ENCODE peak calls at places on chromosomes 1 and 21, in ten cellular contexts. Y, L, U, C, W, H, D, Z, B and V are unnamed samples.
A peak's percentile ranks its signal among the peaks of the same experiment; 100 is the strongest.

GRCh38 chr21:34845521-34846213 is 176.9 kb downstream of the CLIC6 start:
- DNase-seq in Y (peak; percentile 84), D (peak; percentile 95), B (no peak), W (peak; percentile 95), Z (peak; percentile 61), L (peak; percentile 90), H (peak; percentile 75), U (peak; percentile 95), C (peak; percentile 36), V (peak; percentile 16)

GRCh38 chr1:112618114-112618720 is 724 bp downstream of the ST7L start:
- DNase-seq in B (no peak), L (peak; percentile 44), U (peak; percentile 35), Y (peak; percentile 53), W (peak; percentile 42), Z (peak; percentile 17), C (peak; percentile 64), D (no peak), H (no peak), V (peak; percentile 62)

GRCh38 chr1:109776206-109776835 is 12.6 kb upstream of the EPS8L3 start:
- DNase-seq in W (no peak), L (no peak), U (no peak), Y (no peak), Z (no peak), B (no peak), H (no peak), C (no peak), D (no peak), V (no peak)

GRCh38 chr1:121418369-121419049 is 233.7 kb downstream of the SRGAP2C start:
- DNase-seq in B (peak; percentile 58), L (no peak), D (no peak), C (no peak), Z (no peak), Y (no peak), U (peak; percentile 33), W (no peak), H (no peak), V (no peak)

GRCh38 chr21:36015096-36015495 is 45.2 kb downstream of the SETD4 start:
- DNase-seq in Y (peak; percentile 64), C (no peak), B (no peak), U (no peak), W (no peak), Z (no peak), L (no peak), D (no peak), H (no peak), V (no peak)

GRCh38 chr1:17795081-17795809 is 40.1 kb downstream of the ACTL8 start:
- DNase-seq in H (no peak), L (no peak), D (no peak), C (no peak), U (no peak), Y (no peak), B (no peak), W (no peak), Z (peak; percentile 29), V (peak; percentile 46)

GRCh38 chr1:204072951-204073836 is at the start of gene SOX13:
- DNase-seq in D (peak; percentile 89), C (peak; percentile 93), W (peak; percentile 88), L (peak; percentile 85), Z (peak; percentile 93), H (peak; percentile 79), B (peak; percentile 94), U (peak; percentile 89), Y (peak; percentile 94), V (no peak)

GRCh38 chr1:114088392-114089299 is 65.0 kb downstream of the SYT6 start:
- DNase-seq in U (peak; percentile 19), C (no peak), Z (no peak), Y (no peak), W (no peak), L (no peak), B (peak; percentile 60), D (peak; percentile 51), H (no peak), V (no peak)

GRCh38 chr1:217228689-217229088 is 402.2 kb downstream of the GPATCH2 start:
- DNase-seq in C (no peak), U (no peak), B (no peak), W (no peak), D (no peak), Y (no peak), L (no peak), Z (no peak), H (no peak), V (no peak)

GRCh38 chr1:228392111-228392936 is 14.3 kb downstream of the TRIM11 start:
- DNase-seq in L (peak; percentile 30), W (peak; percentile 32), H (no peak), D (no peak), Y (peak; percentile 30), Z (no peak), B (no peak), U (no peak), C (peak; percentile 44), V (no peak)

GRCh38 chr1:197660389-197660788 is 114.9 kb downstream of the DENND1B start:
- DNase-seq in B (no peak), U (no peak), W (peak; percentile 51), L (no peak), D (no peak), H (no peak), Y (peak; percentile 16), C (no peak), Z (no peak), V (no peak)

GRCh38 chr1:31663622-31664452 is 19.2 kb upstream of the PEF1 start:
- DNase-seq in B (peak; percentile 82), D (peak; percentile 72), Z (peak; percentile 70), L (peak; percentile 22), U (no peak), Y (peak; percentile 65), H (peak; percentile 13), W (no peak), C (peak; percentile 59), V (peak; percentile 60)

GRCh38 chr21:14881863-14882262 is 182.9 kb downstream of the NRIP1 start:
- DNase-seq in Z (no peak), B (no peak), H (no peak), W (no peak), D (no peak), L (no peak), Y (no peak), C (no peak), U (no peak), V (no peak)

GRCh38 chr1:230139741-230140140 is 72.7 kb downstream of the GALNT2 start:
- DNase-seq in U (no peak), W (no peak), H (no peak), D (peak; percentile 32), Y (no peak), B (no peak), Z (no peak), C (peak; percentile 29), L (peak; percentile 36), V (no peak)

GRCh38 chr1:52579415-52579814 is 22.8 kb upstream of the GPX7 start:
- DNase-seq in Y (no peak), Z (no peak), C (no peak), H (no peak), W (peak; percentile 34), L (peak; percentile 21), D (no peak), U (peak; percentile 30), B (no peak), V (no peak)

GRCh38 chr1:172069535-172069934 is 228.2 kb downstream of the DNM3 start:
- DNase-seq in Y (peak; percentile 35), D (no peak), W (peak; percentile 8), B (no peak), L (peak; percentile 24), Z (no peak), H (no peak), C (no peak), U (no peak), V (no peak)
- H2AFZ ChIP-seq in Y (peak overlapping the region; percentile 32), D (no peak overlapping the region), W (no peak overlapping the region), B (no peak overlapping the region), L (no peak overlapping the region), Z (no peak overlapping the region), H (no peak overlapping the region), C (no peak overlapping the region), U (no peak overlapping the region), V (no peak overlapping the region)

GRCh38 chr1:69523032-69523431 is 44.7 kb upstream of the LRRC7 start:
- DNase-seq in L (peak; percentile 87), U (peak; percentile 86), Z (peak; percentile 12), Y (peak; percentile 90), B (no peak), H (no peak), D (peak; percentile 15), C (peak; percentile 90), W (peak; percentile 93), V (no peak)
- H2AFZ ChIP-seq in L (no peak overlapping the region), U (no peak overlapping the region), Z (no peak overlapping the region), Y (no peak overlapping the region), B (peak overlapping the region; percentile 76), H (no peak overlapping the region), D (no peak overlapping the region), C (no peak overlapping the region), W (no peak overlapping the region), V (no peak overlapping the region)

GRCh38 chr1:119811428-119811827 is at the start of gene REG4:
- DNase-seq in H (no peak), U (no peak), Y (no peak), D (no peak), Z (no peak), W (no peak), C (no peak), L (no peak), B (no peak), V (no peak)

GRCh38 chr1:119806489-119806888 is 4.8 kb downstream of the REG4 start:
- DNase-seq in L (no peak), Z (no peak), H (no peak), D (no peak), B (no peak), W (no peak), U (no peak), Y (no peak), C (no peak), V (no peak)

GRCh38 chr1:119808972-119809550 is 2.2 kb downstream of the REG4 start:
- DNase-seq in C (peak; percentile 63), U (peak; percentile 54), L (peak; percentile 69), B (peak; percentile 80), Y (peak; percentile 71), H (peak; percentile 64), D (peak; percentile 78), W (peak; percentile 57), Z (peak; percentile 89), V (peak; percentile 71)

GRCh38 chr1:119805746-119806145 is 5.5 kb downstream of the REG4 start:
- DNase-seq in Z (no peak), L (no peak), B (no peak), U (no peak), D (no peak), H (no peak), Y (no peak), C (no peak), W (no peak), V (no peak)

GRCh38 chr1:119808491-119808890 is 2.8 kb downstream of the REG4 start:
- DNase-seq in U (peak; percentile 58), H (no peak), D (peak; percentile 48), L (peak; percentile 62), B (no peak), W (peak; percentile 36), Y (peak; percentile 51), C (no peak), Z (no peak), V (no peak)
- H2AFZ ChIP-seq in U (peak overlapping the region; percentile 37), H (peak overlapping the region; percentile 99), D (peak overlapping the region; percentile 56), L (no peak overlapping the region), B (no peak overlapping the region), W (no peak overlapping the region), Y (peak overlapping the region; percentile 17), C (no peak overlapping the region), Z (no peak overlapping the region), V (no peak overlapping the region)

DNA sequence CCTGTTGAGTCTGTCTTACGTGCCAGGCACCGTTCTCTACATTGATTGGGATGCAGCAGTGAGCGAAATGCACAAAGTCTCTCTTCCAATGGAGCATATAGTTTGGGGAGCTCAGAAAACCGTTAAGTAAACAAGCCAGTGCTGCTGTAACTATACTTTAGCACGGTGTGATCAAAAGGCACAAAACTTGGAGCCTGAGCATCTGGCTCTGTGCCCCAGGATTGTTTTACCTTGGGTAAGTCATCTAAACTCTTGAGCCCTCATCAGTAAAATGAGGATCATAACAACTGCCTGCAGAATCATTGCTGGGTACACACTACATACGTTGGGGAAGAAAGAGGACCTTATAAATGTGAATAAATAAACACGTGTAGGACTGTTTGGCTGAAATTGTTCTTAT is 1.8 kb downstream of the HHIPL2 start:
- DNase-seq in Z (no peak), B (no peak), H (no peak), C (no peak), D (no peak), L (no peak), U (peak; percentile 0), Y (no peak), W (no peak), V (no peak)
- H2AFZ ChIP-seq in Z (no peak overlapping the region), B (peak overlapping the region; percentile 34), H (no peak overlapping the region), C (no peak overlapping the region), D (peak overlapping the region; percentile 41), L (no peak overlapping the region), U (no peak overlapping the region), Y (peak overlapping the region; percentile 77), W (no peak overlapping the region), V (no peak overlapping the region)